ENCODE peak calls at places on chromosomes 1 and 21, in six cellular contexts. One of them, this sample, is unnamed.
A peak's percentile ranks its signal among the peaks of the same experiment; 100 is the strongest.

GRCh38 chr1:227892930-227893695 is 54.6 kb downstream of the WNT9A start:
- DNase-seq in fibroblast of lung: no peak
- DNase-seq in hepatocyte: no peak
- DNase-seq in mammary epithelial cell: no peak
- DNase-seq in neural progenitor cell: no peak
- DNase-seq in GM23338: no peak
- DNase-seq in this sample: no peak

GRCh38 chr21:32813265-32813903 is 41.8 kb upstream of the PAXBP1 start:
- DNase-seq in GM23338: peak; percentile 46
- DNase-seq in neural progenitor cell: peak; percentile 26
- DNase-seq in fibroblast of lung: no peak
- DNase-seq in hepatocyte: peak; percentile 48
- DNase-seq in mammary epithelial cell: no peak
- DNase-seq in this sample: no peak

GRCh38 chr1:153882296-153882912 is 40.4 kb downstream of the GATAD2B start:
- DNase-seq in mammary epithelial cell: no peak
- DNase-seq in GM23338: peak; percentile 20
- DNase-seq in hepatocyte: no peak
- DNase-seq in neural progenitor cell: peak; percentile 9
- DNase-seq in fibroblast of lung: no peak
- DNase-seq in this sample: no peak

GRCh38 chr1:214540324-214540723 is 11.1 kb downstream of the PTPN14 start:
- DNase-seq in hepatocyte: no peak
- DNase-seq in neural progenitor cell: no peak
- DNase-seq in fibroblast of lung: no peak
- DNase-seq in mammary epithelial cell: no peak
- DNase-seq in GM23338: no peak
- DNase-seq in this sample: no peak

GRCh38 chr1:47894718-47895393 is 102.3 kb downstream of the TRABD2B start:
- DNase-seq in neural progenitor cell: no peak
- DNase-seq in GM23338: peak; percentile 55
- DNase-seq in fibroblast of lung: no peak
- DNase-seq in hepatocyte: peak; percentile 44
- DNase-seq in mammary epithelial cell: peak; percentile 90
- DNase-seq in this sample: no peak

GRCh38 chr1:87435484-87435883 is 106.8 kb downstream of the LMO4 start:
- DNase-seq in mammary epithelial cell: peak; percentile 51
- DNase-seq in GM23338: no peak
- DNase-seq in hepatocyte: no peak
- DNase-seq in fibroblast of lung: peak; percentile 14
- DNase-seq in neural progenitor cell: no peak
- DNase-seq in this sample: no peak

GRCh38 chr21:42562816-42563215 is 49.2 kb downstream of the SLC37A1 start:
- DNase-seq in neural progenitor cell: no peak
- DNase-seq in fibroblast of lung: no peak
- DNase-seq in hepatocyte: no peak
- DNase-seq in GM23338: no peak
- DNase-seq in mammary epithelial cell: no peak
- DNase-seq in this sample: no peak

GRCh38 chr1:224406216-224406615 is 28.4 kb downstream of the WDR26 start:
- DNase-seq in mammary epithelial cell: no peak
- DNase-seq in neural progenitor cell: no peak
- DNase-seq in GM23338: no peak
- DNase-seq in fibroblast of lung: no peak
- DNase-seq in hepatocyte: no peak
- DNase-seq in this sample: no peak

GRCh38 chr1:225467193-225468020 is 39.6 kb upstream of the LBR start:
- DNase-seq in fibroblast of lung: no peak
- DNase-seq in hepatocyte: no peak
- DNase-seq in GM23338: no peak
- DNase-seq in mammary epithelial cell: no peak
- DNase-seq in neural progenitor cell: no peak
- DNase-seq in this sample: peak; percentile 92

GRCh38 chr21:43876605-43877004 is 11.6 kb downstream of the AGPAT3 start:
- DNase-seq in hepatocyte: no peak
- DNase-seq in GM23338: no peak
- DNase-seq in fibroblast of lung: no peak
- DNase-seq in neural progenitor cell: no peak
- DNase-seq in mammary epithelial cell: no peak
- DNase-seq in this sample: no peak

GRCh38 chr21:32248616-32249550 is 30.0 kb downstream of the MIS18A start:
- DNase-seq in neural progenitor cell: peak; percentile 62
- DNase-seq in GM23338: no peak
- DNase-seq in fibroblast of lung: no peak
- DNase-seq in hepatocyte: no peak
- DNase-seq in mammary epithelial cell: no peak
- DNase-seq in this sample: no peak

GRCh38 chr1:228076796-228077430 is 5.6 kb upstream of the ARF1 start:
- DNase-seq in fibroblast of lung: no peak
- DNase-seq in neural progenitor cell: no peak
- DNase-seq in GM23338: no peak
- DNase-seq in hepatocyte: no peak
- DNase-seq in mammary epithelial cell: no peak
- DNase-seq in this sample: no peak

GRCh38 chr21:26072891-26073615 is 97.5 kb downstream of the APP start:
- DNase-seq in GM23338: no peak
- DNase-seq in fibroblast of lung: peak; percentile 54
- DNase-seq in neural progenitor cell: no peak
- DNase-seq in hepatocyte: no peak
- DNase-seq in mammary epithelial cell: peak; percentile 12
- DNase-seq in this sample: no peak

GRCh38 chr1:115807723-115808122 is 33.2 kb downstream of the NHLH2 start:
- DNase-seq in hepatocyte: peak; percentile 92
- DNase-seq in fibroblast of lung: peak; percentile 81
- DNase-seq in mammary epithelial cell: peak; percentile 71
- DNase-seq in neural progenitor cell: peak; percentile 88
- DNase-seq in GM23338: peak; percentile 97
- DNase-seq in this sample: peak; percentile 54

DNA sequence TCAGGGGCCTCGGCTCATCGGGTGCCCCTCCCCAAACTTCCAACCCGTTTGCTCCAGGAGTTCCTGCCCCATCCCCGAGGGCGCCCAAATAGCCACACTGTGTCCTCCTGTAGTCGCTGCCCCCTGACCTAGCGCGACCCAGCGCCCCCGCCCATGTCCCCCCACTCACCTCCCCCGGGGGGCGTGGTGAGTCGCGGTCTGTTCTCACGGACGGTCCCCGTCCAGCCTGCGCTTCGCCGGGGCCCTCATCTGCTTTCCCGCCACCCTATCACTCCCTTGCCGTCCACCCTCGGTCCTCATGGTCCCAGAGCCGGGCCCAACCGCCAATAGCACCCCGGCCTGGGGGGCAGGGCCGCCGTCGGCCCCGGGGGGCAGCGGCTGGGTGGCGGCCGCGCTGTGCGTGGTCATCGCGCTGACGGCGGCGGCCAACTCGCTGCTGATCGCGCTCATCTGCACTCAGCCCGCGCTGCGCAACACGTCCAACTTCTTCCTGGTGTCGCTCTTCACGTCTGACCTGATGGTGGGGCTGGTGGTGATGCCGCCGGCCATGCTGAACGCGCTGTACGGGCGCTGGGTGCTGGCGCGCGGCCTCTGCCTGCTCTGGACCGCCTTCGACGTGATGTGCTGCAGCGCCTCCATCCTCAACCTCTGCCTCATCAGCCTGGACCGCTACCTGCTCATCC is 922 bp downstream of the HTR6 start:
- DNase-seq in GM23338: peak; percentile 78
- DNase-seq in mammary epithelial cell: no peak
- DNase-seq in fibroblast of lung: no peak
- DNase-seq in hepatocyte: no peak
- DNase-seq in neural progenitor cell: peak; percentile 59
- DNase-seq in this sample: no peak
- TF ChIP-seq EZH2 in GM23338: peak; percentile 39
- TF ChIP-seq EZH2 in mammary epithelial cell: peak; percentile 57
- TF ChIP-seq EZH2 in fibroblast of lung: peak; percentile 96
- TF ChIP-seq EZH2 in hepatocyte: peak; percentile 89
- TF ChIP-seq EZH2 in neural progenitor cell: peak; percentile 98
- TF ChIP-seq EZH2 in this sample: no peak

GRCh38 chr1:8203551-8203950 is 114.4 kb upstream of the SLC45A1 start:
- DNase-seq in fibroblast of lung: no peak
- DNase-seq in neural progenitor cell: no peak
- DNase-seq in GM23338: no peak
- DNase-seq in hepatocyte: no peak
- DNase-seq in mammary epithelial cell: no peak
- DNase-seq in this sample: no peak
- H3K27ac ChIP-seq in fibroblast of lung: no peak overlapping the region
- H3K27ac ChIP-seq in neural progenitor cell: no peak overlapping the region
- H3K27ac ChIP-seq in GM23338: no peak overlapping the region
- H3K27ac ChIP-seq in hepatocyte: peak overlapping the region; percentile 90
- H3K27ac ChIP-seq in mammary epithelial cell: no peak overlapping the region
- H3K27ac ChIP-seq in this sample: no peak overlapping the region

GRCh38 chr1:14706656-14707055 is 108.2 kb downstream of the KAZN start:
- DNase-seq in mammary epithelial cell: no peak
- DNase-seq in GM23338: no peak
- DNase-seq in neural progenitor cell: no peak
- DNase-seq in fibroblast of lung: no peak
- DNase-seq in hepatocyte: no peak
- DNase-seq in this sample: no peak

GRCh38 chr1:14707774-14708450 is 109.4 kb downstream of the KAZN start:
- DNase-seq in hepatocyte: no peak
- DNase-seq in neural progenitor cell: no peak
- DNase-seq in GM23338: no peak
- DNase-seq in mammary epithelial cell: no peak
- DNase-seq in fibroblast of lung: no peak
- DNase-seq in this sample: no peak

GRCh38 chr1:14713077-14713476 is 114.6 kb downstream of the KAZN start:
- DNase-seq in mammary epithelial cell: peak; percentile 90
- DNase-seq in fibroblast of lung: no peak
- DNase-seq in neural progenitor cell: no peak
- DNase-seq in GM23338: no peak
- DNase-seq in hepatocyte: no peak
- DNase-seq in this sample: no peak

GRCh38 chr1:14712136-14712535 is 113.7 kb downstream of the KAZN start:
- DNase-seq in GM23338: no peak
- DNase-seq in hepatocyte: no peak
- DNase-seq in mammary epithelial cell: no peak
- DNase-seq in neural progenitor cell: no peak
- DNase-seq in fibroblast of lung: no peak
- DNase-seq in this sample: no peak

GRCh38 chr1:14710331-14710730 is 111.8 kb downstream of the KAZN start:
- DNase-seq in neural progenitor cell: no peak
- DNase-seq in mammary epithelial cell: no peak
- DNase-seq in fibroblast of lung: no peak
- DNase-seq in GM23338: no peak
- DNase-seq in hepatocyte: no peak
- DNase-seq in this sample: no peak
- TF ChIP-seq EZH2 in neural progenitor cell: no peak
- TF ChIP-seq EZH2 in mammary epithelial cell: no peak
- TF ChIP-seq EZH2 in fibroblast of lung: no peak
- TF ChIP-seq EZH2 in GM23338: no peak
- TF ChIP-seq EZH2 in hepatocyte: no peak
- TF ChIP-seq EZH2 in this sample: no peak

GRCh38 chr1:51560034-51560433 is 41.0 kb upstream of the EPS15 start:
- DNase-seq in GM23338: no peak
- DNase-seq in fibroblast of lung: no peak
- DNase-seq in hepatocyte: no peak
- DNase-seq in mammary epithelial cell: no peak
- DNase-seq in neural progenitor cell: no peak
- DNase-seq in this sample: no peak

GRCh38 chr1:51558375-51558924 is 39.4 kb upstream of the EPS15 start:
- DNase-seq in GM23338: peak; percentile 47
- DNase-seq in mammary epithelial cell: peak; percentile 93
- DNase-seq in neural progenitor cell: no peak
- DNase-seq in hepatocyte: no peak
- DNase-seq in fibroblast of lung: peak; percentile 55
- DNase-seq in this sample: no peak

GRCh38 chr1:51559501-51559900 is 40.4 kb upstream of the EPS15 start:
- DNase-seq in GM23338: peak; percentile 9
- DNase-seq in neural progenitor cell: no peak
- DNase-seq in fibroblast of lung: no peak
- DNase-seq in mammary epithelial cell: no peak
- DNase-seq in hepatocyte: no peak
- DNase-seq in this sample: no peak

GRCh38 chr1:51557168-51557567 is 38.1 kb upstream of the EPS15 start:
- DNase-seq in fibroblast of lung: no peak
- DNase-seq in hepatocyte: no peak
- DNase-seq in mammary epithelial cell: no peak
- DNase-seq in neural progenitor cell: no peak
- DNase-seq in GM23338: no peak
- DNase-seq in this sample: no peak

GRCh38 chr1:51559064-51559500 is 40.0 kb upstream of the EPS15 start:
- DNase-seq in GM23338: peak; percentile 38
- DNase-seq in hepatocyte: no peak
- DNase-seq in mammary epithelial cell: no peak
- DNase-seq in neural progenitor cell: no peak
- DNase-seq in fibroblast of lung: no peak
- DNase-seq in this sample: no peak
- H3K27ac ChIP-seq in GM23338: peak overlapping the region; percentile 32
- H3K27ac ChIP-seq in hepatocyte: no peak overlapping the region
- H3K27ac ChIP-seq in mammary epithelial cell: peak overlapping the region; percentile 74
- H3K27ac ChIP-seq in neural progenitor cell: no peak overlapping the region
- H3K27ac ChIP-seq in fibroblast of lung: no peak overlapping the region
- H3K27ac ChIP-seq in this sample: no peak overlapping the region

GRCh38 chr1:200891774-200892157 is 2.9 kb upstream of the INAVA start:
- DNase-seq in hepatocyte: peak; percentile 70
- DNase-seq in mammary epithelial cell: no peak
- DNase-seq in GM23338: peak; percentile 95
- DNase-seq in fibroblast of lung: no peak
- DNase-seq in neural progenitor cell: peak; percentile 93
- DNase-seq in this sample: no peak
- TF ChIP-seq EZH2 in hepatocyte: no peak
- TF ChIP-seq EZH2 in mammary epithelial cell: no peak
- TF ChIP-seq EZH2 in GM23338: no peak
- TF ChIP-seq EZH2 in fibroblast of lung: no peak
- TF ChIP-seq EZH2 in neural progenitor cell: no peak
- TF ChIP-seq EZH2 in this sample: no peak

GRCh38 chr1:61171346-61171745 is 89.0 kb downstream of the NFIA start:
- DNase-seq in neural progenitor cell: no peak
- DNase-seq in mammary epithelial cell: no peak
- DNase-seq in hepatocyte: no peak
- DNase-seq in GM23338: no peak
- DNase-seq in fibroblast of lung: no peak
- DNase-seq in this sample: no peak

GRCh38 chr1:61170328-61171238 is 88.2 kb downstream of the NFIA start:
- DNase-seq in neural progenitor cell: no peak
- DNase-seq in mammary epithelial cell: peak; percentile 56
- DNase-seq in fibroblast of lung: peak; percentile 31
- DNase-seq in GM23338: no peak
- DNase-seq in hepatocyte: no peak
- DNase-seq in this sample: no peak

GRCh38 chr1:61171915-61172485 is 89.6 kb downstream of the NFIA start:
- DNase-seq in neural progenitor cell: no peak
- DNase-seq in hepatocyte: no peak
- DNase-seq in fibroblast of lung: no peak
- DNase-seq in mammary epithelial cell: no peak
- DNase-seq in GM23338: no peak
- DNase-seq in this sample: no peak

GRCh38 chr1:61174060-61174788 is 91.9 kb downstream of the NFIA start:
- DNase-seq in hepatocyte: no peak
- DNase-seq in fibroblast of lung: no peak
- DNase-seq in GM23338: no peak
- DNase-seq in mammary epithelial cell: no peak
- DNase-seq in neural progenitor cell: no peak
- DNase-seq in this sample: no peak

DNA sequence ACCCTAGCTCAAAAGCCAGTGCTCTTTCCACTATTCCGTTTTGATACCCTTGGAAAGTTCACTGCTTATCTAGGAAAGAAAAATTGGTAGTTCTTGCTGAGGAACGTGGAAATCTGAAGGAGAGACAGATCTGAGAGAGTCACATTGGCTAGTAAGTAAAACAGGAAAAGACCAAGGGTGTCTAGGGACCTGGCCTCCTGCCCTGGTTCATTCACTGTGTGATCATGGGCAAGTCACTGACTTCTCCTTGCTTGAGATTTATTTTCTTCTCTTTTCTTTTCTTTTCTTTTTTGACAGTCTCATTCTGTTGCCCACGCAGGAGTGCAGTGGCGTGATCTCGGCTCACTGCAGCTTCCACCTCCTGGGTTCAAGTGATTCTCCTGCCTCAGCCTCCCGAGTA is 90.8 kb downstream of the NFIA start:
- DNase-seq in hepatocyte: no peak
- DNase-seq in fibroblast of lung: no peak
- DNase-seq in GM23338: no peak
- DNase-seq in mammary epithelial cell: no peak
- DNase-seq in neural progenitor cell: no peak
- DNase-seq in this sample: no peak
- H3K27ac ChIP-seq in hepatocyte: no peak overlapping the region
- H3K27ac ChIP-seq in fibroblast of lung: no peak overlapping the region
- H3K27ac ChIP-seq in GM23338: no peak overlapping the region
- H3K27ac ChIP-seq in mammary epithelial cell: no peak overlapping the region
- H3K27ac ChIP-seq in neural progenitor cell: no peak overlapping the region
- H3K27ac ChIP-seq in this sample: no peak overlapping the region

This sample was measured in DND-41.